ENCODE peak calls at places on chromosomes 5 and 9, in five cellular contexts. B, X, Z, M and P are unnamed samples.

GRCh38 chr5:135183464-135183863 is 149.4 kb upstream of the PITX1 start:
- DNase-seq in X (no peak), M (no peak), B (no peak), Z (no peak), P (no peak)

GRCh38 chr9:101498323-101498722 is 35.3 kb upstream of the RNF20 start:
- DNase-seq in X (no peak), Z (no peak), B (no peak), M (no peak), P (no peak)

GRCh38 chr9:111622626-111623025 is 8.5 kb upstream of the DNAJC25 start:
- DNase-seq in B (peak; percentile 68), X (peak; percentile 50), Z (no peak), M (no peak), P (no peak)

GRCh38 chr5:79798892-79799590 is 109.4 kb downstream of the CMYA5 start:
- DNase-seq in X (no peak), Z (no peak), B (no peak), M (no peak), P (no peak)

GRCh38 chr5:14341571-14342225 is 198.6 kb downstream of the TRIO start:
- DNase-seq in Z (no peak), X (no peak), M (no peak), B (no peak), P (no peak)

GRCh38 chr9:90773593-90773992 is 28.0 kb upstream of the SYK start:
- DNase-seq in B (no peak), X (no peak), M (no peak), Z (peak; percentile 47), P (no peak)

GRCh38 chr9:34169125-34169524 is 9.7 kb upstream of the UBAP1 start:
- DNase-seq in Z (no peak), X (no peak), B (no peak), M (no peak), P (no peak)

GRCh38 chr5:109917966-109918365 is 228.2 kb downstream of the MAN2A1 start:
- DNase-seq in X (no peak), M (no peak), Z (no peak), B (no peak), P (no peak)

GRCh38 chr5:114362197-114362976 is 517 bp downstream of the KCNN2 start:
- DNase-seq in Z (peak; percentile 48), B (no peak), M (no peak), X (peak; percentile 6), P (no peak)

GRCh38 chr5:125476888-125477585 is 730.6 kb upstream of the ZNF608 start:
- DNase-seq in B (no peak), Z (no peak), X (no peak), M (no peak), P (no peak)

GRCh38 chr5:76402880-76403712 is at the start of gene IQGAP2:
- DNase-seq in B (peak; percentile 50), M (no peak), X (peak; percentile 85), Z (peak; percentile 96), P (peak; percentile 89)

GRCh38 chr5:133831506-133832224 is 136.8 kb downstream of the C5orf15 start:
- DNase-seq in M (no peak), Z (no peak), B (no peak), X (no peak), P (no peak)

GRCh38 chr5:53403291-53403690 is 77.1 kb upstream of the FST start:
- DNase-seq in X (no peak), M (no peak), B (no peak), Z (no peak), P (no peak)

GRCh38 chr9:113514748-113515147 is 51.2 kb downstream of the RGS3 start:
- DNase-seq in B (no peak), X (no peak), M (no peak), Z (no peak), P (no peak)

DNA sequence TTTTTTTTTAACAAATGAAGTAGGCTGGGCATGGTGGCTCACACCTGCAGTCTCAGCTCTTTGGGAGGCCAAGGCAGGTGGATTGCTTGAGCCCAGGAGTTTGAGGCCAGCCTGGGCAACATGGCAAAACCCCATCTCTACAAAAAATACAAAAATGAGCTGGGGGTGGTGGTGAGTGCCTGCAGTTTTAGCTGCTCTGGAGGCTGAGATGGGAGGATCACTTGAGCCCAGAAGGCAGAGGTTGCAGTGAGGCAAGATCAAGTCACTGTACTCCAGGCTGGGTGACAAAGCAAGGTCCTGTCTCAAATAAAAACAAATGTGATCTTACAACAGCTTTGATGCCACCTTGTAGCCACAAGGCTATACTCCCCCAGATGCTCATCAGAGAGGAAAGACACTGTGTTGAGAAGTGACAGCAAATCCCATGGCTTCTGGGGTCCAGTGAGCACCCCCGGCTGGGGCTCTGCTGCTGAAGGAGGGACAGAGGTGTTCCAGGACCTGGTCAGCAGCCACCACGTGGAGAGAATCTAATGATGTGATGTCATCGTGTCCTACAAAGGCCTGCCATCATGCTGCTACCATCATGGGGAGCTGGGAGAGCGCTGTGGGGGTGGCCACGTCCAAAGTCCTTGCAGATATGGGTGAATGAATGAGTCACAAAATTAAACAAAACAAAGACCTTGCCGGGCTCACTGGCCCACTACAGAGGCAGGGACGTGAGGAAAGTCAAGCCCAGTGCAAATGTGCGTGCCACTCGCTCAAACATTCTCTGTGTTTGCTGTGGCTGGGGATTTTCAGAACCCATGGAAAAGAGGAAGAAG is 60.7 kb downstream of the PRRT1B start:
- DNase-seq in Z (no peak), X (peak; percentile 20), B (peak; percentile 98), M (no peak), P (peak; percentile 51)
- TF ChIP-seq SMC3 in Z (no peak), X (no peak), B (no peak), M (no peak), P (no peak)

GRCh38 chr5:68330564-68330963 is 115.0 kb downstream of the PIK3R1 start:
- DNase-seq in Z (peak; percentile 7), B (no peak), M (no peak), X (no peak), P (no peak)
- TF ChIP-seq CHD2 in Z (no peak), B (no peak), M (no peak), X (no peak), P (no peak)

GRCh38 chr5:62575066-62575465 is 3.6 kb upstream of the LRRC70 start:
- DNase-seq in B (no peak), M (no peak), X (no peak), Z (no peak), P (no peak)
- H3K4me2 ChIP-seq in B (no peak overlapping the region), M (no peak overlapping the region), X (no peak overlapping the region), Z (no peak overlapping the region), P (no peak overlapping the region)

DNA sequence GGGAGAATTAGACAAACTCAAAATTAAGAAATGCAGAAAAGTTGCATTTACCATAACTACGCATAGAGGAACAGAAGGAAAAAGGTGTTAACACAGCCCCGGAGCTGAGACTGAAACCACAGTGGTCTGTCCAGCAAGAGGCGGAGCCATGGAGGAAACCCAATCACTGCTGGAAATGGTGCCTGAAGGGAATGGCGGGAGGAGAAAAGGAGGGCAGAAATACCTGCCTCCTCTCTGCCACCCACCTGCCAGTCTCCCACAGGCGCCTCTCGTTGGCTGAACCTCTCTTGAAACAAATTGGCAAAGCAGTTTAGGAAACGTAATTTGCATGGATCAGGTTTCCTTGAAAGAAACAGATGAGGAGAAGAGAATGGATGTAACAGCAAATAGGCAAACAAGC is 9.7 kb upstream of the PRKACG start:
- DNase-seq in B (no peak), X (no peak), Z (no peak), M (no peak), P (no peak)
- TF ChIP-seq SMC3 in B (no peak), X (no peak), Z (no peak), M (no peak), P (no peak)